ENCODE peak calls at places on chromosome 2, in nine cellular contexts. S is psoas muscle, L is A549, Y is brain microvascular endothelial cell, U is left ventricle myocardium inferior, M is uterus, R is WERI-Rb-1, O is fibroblast of mammary gland, D is ascending aorta. I is an unnamed sample.

GRCh38 chr2:217430916-217431576 is 571.2 kb upstream of the TNP1 start:
- DNase-seq in L (no peak), Y (no peak), S (no peak), M (no peak), O (peak), R (no peak), D (no peak), U (no peak), I (no peak)

GRCh38 chr2:105576440-105577241 is 168.1 kb upstream of the NCK2 start:
- DNase-seq in M (no peak), S (no peak), O (peak), Y (no peak), U (no peak), R (no peak), D (no peak), L (peak), I (peak)

GRCh38 chr2:9994462-9994861 is 43.0 kb downstream of the GRHL1 start:
- DNase-seq in S (no peak), O (no peak), Y (no peak), M (no peak), L (no peak), D (peak), R (no peak), U (no peak), I (no peak)

GRCh38 chr2:134402385-134402784 is 148.5 kb downstream of the MGAT5 start:
- DNase-seq in M (peak), U (no peak), R (no peak), S (peak), Y (peak), D (peak), O (peak), L (no peak), I (peak)

GRCh38 chr2:181371195-181371594 is 86.0 kb upstream of the ITGA4 start:
- DNase-seq in S (no peak), D (no peak), Y (no peak), M (no peak), O (no peak), R (no peak), L (no peak), U (no peak), I (no peak)

GRCh38 chr2:24015562-24016375 is 5.9 kb downstream of the MFSD2B start:
- DNase-seq in L (peak), S (no peak), U (no peak), O (peak), M (no peak), Y (peak), D (no peak), R (no peak), I (peak)

GRCh38 chr2:59276917-59277316 is 1035.8 kb upstream of the FANCL start:
- DNase-seq in S (no peak), O (no peak), Y (no peak), L (no peak), U (no peak), M (no peak), D (no peak), R (no peak), I (no peak)

GRCh38 chr2:113809076-113809475 is 52.6 kb upstream of the SLC35F5 start:
- DNase-seq in S (no peak), O (no peak), R (no peak), D (no peak), Y (no peak), M (no peak), U (no peak), L (no peak), I (no peak)

GRCh38 chr2:37080231-37080630 is 3.9 kb downstream of the HEATR5B start:
- DNase-seq in Y (no peak), L (no peak), D (no peak), M (no peak), O (no peak), R (no peak), S (no peak), U (no peak), I (no peak)

GRCh38 chr2:136376798-136377211 is 258.9 kb upstream of the CXCR4 start:
- DNase-seq in R (no peak), D (peak), M (no peak), S (no peak), Y (no peak), L (no peak), O (peak), U (no peak), I (no peak)

GRCh38 chr2:6780765-6781274 is 84.9 kb downstream of the CMPK2 start:
- DNase-seq in U (peak), R (no peak), D (peak), S (peak), M (no peak), Y (peak), L (no peak), O (peak), I (no peak)

GRCh38 chr2:217993055-217993645 is 9.6 kb downstream of the TNS1 start:
- DNase-seq in U (peak), O (peak), D (no peak), R (no peak), L (no peak), M (no peak), S (no peak), Y (peak), I (no peak)

GRCh38 chr2:69947078-69947801 is 14.2 kb downstream of the ASPRV1 start:
- DNase-seq in D (no peak), O (no peak), Y (no peak), L (no peak), S (no peak), M (no peak), U (no peak), R (no peak), I (no peak)

GRCh38 chr2:97914691-97915213 is 81.0 kb downstream of the TMEM131 start:
- DNase-seq in R (no peak), M (no peak), U (no peak), O (peak), D (no peak), S (no peak), L (no peak), Y (no peak), I (no peak)

GRCh38 chr2:224023188-224023587 is 15.9 kb downstream of the SERPINE2 start:
- DNase-seq in M (no peak), D (no peak), Y (peak), U (no peak), O (peak), R (no peak), S (no peak), L (peak), I (peak)

GRCh38 chr2:225895126-225895525 is 495.6 kb downstream of the NYAP2 start:
- DNase-seq in S (no peak), M (no peak), D (no peak), Y (no peak), L (no peak), R (no peak), O (peak), U (no peak), I (no peak)

GRCh38 chr2:184562532-184562931 is 35.8 kb upstream of the ZNF804A start:
- DNase-seq in L (no peak), O (peak), S (no peak), U (no peak), R (no peak), Y (no peak), D (no peak), M (no peak), I (no peak)

GRCh38 chr2:20633001-20633400 is 17.9 kb downstream of the HS1BP3 start:
- DNase-seq in M (no peak), R (no peak), L (no peak), O (no peak), U (peak), D (no peak), S (no peak), Y (no peak), I (no peak)

GRCh38 chr2:61356958-61357350 is 113.9 kb downstream of the USP34 start:
- DNase-seq in R (no peak), U (no peak), L (no peak), Y (peak), O (peak), S (no peak), D (no peak), M (no peak), I (peak)
- H3K4me3 ChIP-seq in R (no peak), U (no peak), L (no peak), Y (no peak), O (no peak), S (no peak), D (no peak), M (no peak), I (no peak)

DNA sequence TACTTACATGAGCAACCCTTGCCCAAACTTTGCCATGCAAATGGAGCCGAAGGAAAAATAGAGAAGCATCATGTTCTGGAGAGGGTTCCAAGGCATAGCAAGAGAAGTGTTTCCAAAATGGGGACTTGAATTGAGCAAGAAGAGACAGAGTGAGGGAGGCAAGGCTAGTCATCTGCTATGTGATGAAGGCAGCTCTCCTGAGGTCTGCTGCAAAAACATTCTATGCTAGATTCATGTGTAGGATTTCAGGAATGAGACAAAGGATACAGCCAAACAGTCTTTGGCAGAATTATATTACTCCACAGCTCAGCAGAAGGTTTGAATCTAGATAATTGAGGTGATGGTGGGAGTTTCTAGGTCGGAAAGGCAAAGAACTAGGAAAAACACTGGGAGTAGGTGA is 24.1 kb upstream of the MRPL19 start:
- DNase-seq in M (no peak), S (no peak), U (no peak), O (no peak), D (no peak), R (no peak), L (no peak), Y (no peak), I (no peak)
- TF ChIP-seq CTCF in M (no peak), S (no peak), U (no peak), O (no peak), D (no peak), R (no peak), L (no peak), Y (no peak), I (no peak)

GRCh38 chr2:129758461-129759185 is 220.8 kb upstream of the RAB6C start:
- DNase-seq in L (no peak), S (peak), U (peak), R (no peak), D (peak), M (no peak), O (no peak), Y (no peak), I (no peak)
- H3K4me3 ChIP-seq in L (peak), S (peak), U (peak), R (no peak), D (peak), M (peak), O (no peak), Y (no peak), I (no peak)

GRCh38 chr2:53422979-53423378 is 344.6 kb upstream of the CHAC2 start:
- DNase-seq in D (no peak), L (no peak), O (peak), R (peak), S (no peak), Y (peak), U (no peak), M (no peak), I (no peak)
- TF ChIP-seq CTCF in D (peak), L (peak), O (peak), R (peak), S (peak), Y (peak), U (peak), M (no peak), I (peak)

GRCh38 chr2:17749753-17750438 is 3.7 kb downstream of the SMC6 start:
- DNase-seq in Y (no peak), U (no peak), O (no peak), R (no peak), D (no peak), S (no peak), L (no peak), M (no peak), I (no peak)

GRCh38 chr2:17752892-17753802 is 463 bp downstream of the SMC6 start:
- DNase-seq in D (no peak), M (no peak), R (peak), S (peak), U (peak), Y (no peak), O (peak), L (peak), I (no peak)

GRCh38 chr2:17748745-17749144 is 4.9 kb downstream of the SMC6 start:
- DNase-seq in D (no peak), M (no peak), U (no peak), O (no peak), R (no peak), L (peak), Y (no peak), S (no peak), I (no peak)

GRCh38 chr2:17752281-17752680 is 1.3 kb downstream of the SMC6 start:
- DNase-seq in S (no peak), D (no peak), O (no peak), U (no peak), R (no peak), L (no peak), Y (no peak), M (no peak), I (no peak)

DNA sequence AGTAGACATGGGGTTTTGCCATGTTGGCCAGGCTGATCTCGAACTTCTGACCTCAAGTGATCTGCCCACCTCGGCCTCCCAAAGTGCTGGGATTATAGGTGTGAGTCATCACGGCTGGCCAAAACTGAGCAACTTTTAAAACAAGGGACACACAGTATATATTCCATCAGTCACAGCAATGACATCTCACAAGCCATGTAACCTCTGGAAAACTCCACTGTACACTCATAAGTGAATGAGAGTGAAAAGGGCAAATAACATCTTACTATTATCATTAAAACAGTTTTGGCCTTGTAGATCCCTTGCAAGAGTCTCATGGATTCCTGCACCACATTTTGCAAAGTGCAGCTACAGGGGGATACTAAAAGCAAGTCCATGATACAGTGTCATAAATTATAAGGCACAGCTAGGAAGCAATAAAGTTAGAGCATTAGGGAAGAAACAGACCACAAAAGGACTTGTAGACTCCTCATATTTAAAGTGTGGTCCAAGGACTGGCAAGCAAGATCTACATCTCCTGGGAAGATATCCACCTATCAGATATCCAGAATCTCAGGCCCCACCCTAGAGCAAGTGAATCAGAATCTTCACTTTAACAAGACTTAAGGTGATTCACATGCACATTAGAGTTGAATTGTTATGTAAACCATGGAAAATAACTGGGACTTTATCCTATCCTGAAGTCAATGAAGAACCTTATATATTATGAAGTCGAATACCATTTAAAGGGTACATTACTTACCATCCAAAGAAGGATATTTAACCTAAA is 5.7 kb downstream of the SMC6 start:
- DNase-seq in O (peak), S (no peak), D (no peak), L (peak), R (no peak), Y (no peak), U (no peak), M (no peak), I (no peak)
- H3K4me3 ChIP-seq in O (no peak), S (no peak), D (no peak), L (peak), R (no peak), Y (no peak), U (no peak), M (no peak), I (no peak)

GRCh38 chr2:163077241-163077640 is 238.7 kb upstream of the KCNH7 start:
- DNase-seq in R (no peak), L (no peak), Y (no peak), D (no peak), O (no peak), M (no peak), U (no peak), S (no peak), I (no peak)
- TF ChIP-seq CTCF in R (no peak), L (no peak), Y (no peak), D (no peak), O (no peak), M (no peak), U (no peak), S (no peak), I (no peak)

GRCh38 chr2:44932564-44933392 is 8.7 kb upstream of the SIX3 start:
- DNase-seq in R (no peak), S (no peak), M (no peak), Y (no peak), L (no peak), D (no peak), U (no peak), O (no peak), I (no peak)
- H3K4me3 ChIP-seq in R (no peak), S (no peak), M (no peak), Y (no peak), L (no peak), D (no peak), U (peak), O (no peak), I (no peak)

I was measured in AG04449.